ENCODE peak calls at places on chromosomes 2 and 18, in ten cellular contexts. K is fibroblast of the aortic adventitia, Q is dorsolateral prefrontal cortex, N is ovary, M is heart right ventricle, R is transverse colon, X is A549, J is brain microvascular endothelial cell, U is cardiac fibroblast, O is cardiac muscle cell. G is an unnamed sample.

GRCh38 chr2:219592721-219593120 is 4.9 kb upstream of the STK11IP start:
- DNase-seq in O (no peak), K (no peak), R (no peak), Q (no peak), X (no peak), U (no peak), J (no peak), N (no peak), M (no peak), G (no peak)

GRCh38 chr2:64640153-64641044 is 13.3 kb downstream of the SERTAD2 start:
- DNase-seq in O (no peak), N (peak), U (no peak), K (no peak), X (no peak), R (no peak), M (no peak), J (no peak), Q (no peak), G (no peak)

GRCh38 chr2:218991674-218992168 is 1.5 kb downstream of the CRYBA2 start:
- DNase-seq in M (no peak), Q (no peak), J (no peak), K (peak), R (no peak), N (no peak), O (peak), X (no peak), U (peak), G (no peak)

GRCh38 chr2:226692521-226693126 is 107.0 kb downstream of the IRS1 start:
- DNase-seq in X (no peak), N (no peak), M (no peak), K (no peak), O (no peak), J (no peak), Q (no peak), R (no peak), U (no peak), G (no peak)

GRCh38 chr18:42095732-42096377 is 140.8 kb downstream of the PIK3C3 start:
- DNase-seq in R (no peak), J (no peak), O (no peak), M (no peak), U (no peak), K (no peak), Q (no peak), X (no peak), N (no peak), G (no peak)

GRCh38 chr2:15863089-15863488 is 77.3 kb upstream of the MYCN start:
- DNase-seq in N (no peak), Q (no peak), O (no peak), K (no peak), X (no peak), M (no peak), J (no peak), R (no peak), U (no peak), G (no peak)

GRCh38 chr2:177211148-177211547 is 1.4 kb upstream of the HNRNPA3 start:
- DNase-seq in Q (no peak), X (no peak), N (no peak), M (no peak), J (no peak), K (no peak), O (no peak), R (no peak), U (no peak), G (no peak)

GRCh38 chr2:119276864-119277263 is 53.2 kb downstream of the STEAP3 start:
- DNase-seq in R (no peak), J (no peak), O (no peak), Q (no peak), K (no peak), U (no peak), X (no peak), M (no peak), N (no peak), G (no peak)

GRCh38 chr2:236336575-236337464 is 72.6 kb upstream of the ASB18 start:
- DNase-seq in J (no peak), U (no peak), N (no peak), M (no peak), Q (no peak), X (no peak), K (no peak), O (no peak), R (no peak), G (no peak)

GRCh38 chr18:51211552-51211951 is 14.1 kb upstream of the MEX3C start:
- DNase-seq in X (no peak), J (peak), U (peak), Q (no peak), O (no peak), M (peak), K (peak), R (peak), N (no peak), G (peak)

GRCh38 chr2:112811841-112812306 is 24.7 kb downstream of the IL1B start:
- DNase-seq in Q (no peak), K (peak), J (peak), M (no peak), R (no peak), X (peak), N (no peak), O (no peak), U (peak), G (peak)

GRCh38 chr18:35470440-35470839 is 27.3 kb downstream of the INO80C start:
- DNase-seq in M (no peak), K (no peak), J (no peak), X (no peak), R (no peak), O (no peak), U (no peak), Q (peak), N (no peak), G (no peak)

GRCh38 chr2:240811346-240812300 is 8.4 kb downstream of the KIF1A start:
- DNase-seq in O (no peak), U (no peak), X (no peak), J (no peak), K (no peak), Q (peak), N (no peak), R (peak), M (no peak), G (no peak)

GRCh38 chr2:234502285-234502918 is 5.5 kb upstream of the ARL4C start:
- DNase-seq in R (no peak), X (peak), N (no peak), J (peak), M (no peak), K (peak), Q (no peak), O (no peak), U (peak), G (peak)

GRCh38 chr2:117378653-117379052 is 435.8 kb upstream of the DDX18 start:
- DNase-seq in U (no peak), N (no peak), R (no peak), O (no peak), Q (no peak), M (no peak), X (no peak), K (no peak), J (no peak), G (no peak)

GRCh38 chr2:196635156-196635555 is 4.4 kb upstream of the CCDC150 start:
- DNase-seq in N (no peak), U (peak), R (no peak), Q (no peak), M (no peak), O (no peak), X (no peak), J (no peak), K (peak), G (no peak)

GRCh38 chr2:29006092-29006985 is 25.2 kb downstream of the TOGARAM2 start:
- DNase-seq in Q (no peak), K (no peak), N (no peak), X (no peak), U (peak), M (no peak), J (no peak), O (no peak), R (no peak), G (no peak)

GRCh38 chr2:119264781-119265692 is 41.4 kb downstream of the STEAP3 start:
- DNase-seq in N (peak), U (peak), J (peak), X (peak), Q (peak), K (peak), O (peak), R (peak), M (no peak), G (peak)

GRCh38 chr2:63060079-63060482 is 9.5 kb downstream of the OTX1 start:
- DNase-seq in Q (no peak), M (no peak), O (no peak), K (peak), U (no peak), X (no peak), J (no peak), R (no peak), N (no peak), G (peak)

GRCh38 chr2:61015971-61016370 is 1.5 kb upstream of the PEX13 start:
- DNase-seq in Q (no peak), U (no peak), X (no peak), O (no peak), R (no peak), J (no peak), N (no peak), K (no peak), M (no peak), G (no peak)
- H3K4me3 ChIP-seq in Q (peak), U (no peak), X (peak), O (peak), R (peak), J (no peak), N (no peak), K (peak), M (peak), G (no peak)

GRCh38 chr2:11368059-11368572 is 23.7 kb upstream of the ROCK2 start:
- DNase-seq in R (no peak), N (no peak), Q (no peak), M (no peak), O (no peak), U (peak), K (peak), J (no peak), X (no peak), G (no peak)
- TF ChIP-seq CTCF in R (no peak), N (no peak), Q (no peak), M (no peak), O (no peak), U (no peak), K (no peak), J (no peak), X (no peak), G (no peak)

GRCh38 chr2:144376926-144377325 is 143.0 kb downstream of the ZEB2 start:
- DNase-seq in Q (no peak), M (no peak), R (no peak), O (no peak), U (peak), J (no peak), N (no peak), X (no peak), K (no peak), G (peak)

GRCh38 chr2:144372484-144373195 is 147.3 kb downstream of the ZEB2 start:
- DNase-seq in U (peak), N (peak), J (no peak), K (no peak), X (no peak), Q (peak), M (no peak), R (peak), O (no peak), G (no peak)

GRCh38 chr2:144376475-144376874 is 143.4 kb downstream of the ZEB2 start:
- DNase-seq in X (no peak), U (no peak), O (no peak), R (no peak), J (no peak), Q (no peak), N (no peak), M (no peak), K (no peak), G (no peak)

GRCh38 chr2:144370937-144371584 is 148.9 kb downstream of the ZEB2 start:
- DNase-seq in O (peak), N (no peak), R (no peak), J (no peak), X (no peak), M (no peak), K (peak), Q (no peak), U (peak), G (peak)

GRCh38 chr2:144374163-144374661 is 145.7 kb downstream of the ZEB2 start:
- DNase-seq in O (no peak), X (no peak), R (no peak), U (peak), K (no peak), N (no peak), Q (no peak), J (no peak), M (no peak), G (peak)
- H3K4me3 ChIP-seq in O (no peak), X (no peak), R (no peak), U (no peak), K (no peak), N (no peak), Q (no peak), J (no peak), M (no peak), G (no peak)

GRCh38 chr2:216215991-216216390 is 106.8 kb downstream of the XRCC5 start:
- DNase-seq in Q (no peak), U (peak), J (no peak), M (no peak), O (peak), X (peak), K (peak), N (no peak), R (no peak), G (no peak)
- TF ChIP-seq CTCF in Q (no peak), U (peak), J (peak), M (no peak), O (peak), X (peak), K (peak), N (no peak), R (peak), G (peak)

GRCh38 chr2:85774126-85774978 is 20.6 kb downstream of the ATOH8 start:
- DNase-seq in Q (no peak), X (no peak), R (no peak), O (no peak), N (no peak), M (no peak), K (no peak), U (no peak), J (no peak), G (no peak)

GRCh38 chr2:85772019-85772745 is 18.4 kb downstream of the ATOH8 start:
- DNase-seq in M (peak), Q (peak), O (peak), N (peak), U (peak), R (peak), J (peak), K (peak), X (peak), G (peak)

GRCh38 chr2:85771486-85771885 is 17.7 kb downstream of the ATOH8 start:
- DNase-seq in K (peak), J (no peak), U (no peak), M (no peak), R (no peak), O (no peak), N (no peak), Q (no peak), X (no peak), G (no peak)

GRCh38 chr2:85773692-85774091 is 19.9 kb downstream of the ATOH8 start:
- DNase-seq in U (no peak), K (no peak), M (no peak), J (no peak), R (no peak), X (no peak), O (no peak), N (no peak), Q (no peak), G (no peak)

GRCh38 chr2:85772841-85773491 is 19.2 kb downstream of the ATOH8 start:
- DNase-seq in K (peak), Q (no peak), O (no peak), N (no peak), M (peak), J (no peak), X (no peak), U (peak), R (no peak), G (no peak)
- H3K4me3 ChIP-seq in K (peak), Q (peak), O (no peak), N (peak), M (peak), J (peak), X (peak), U (peak), R (no peak), G (peak)

GRCh38 chr2:68762112-68762511 is 27.5 kb downstream of the ARHGAP25 start:
- DNase-seq in O (no peak), U (no peak), X (no peak), J (no peak), Q (no peak), R (no peak), N (no peak), M (no peak), K (no peak), G (no peak)

GRCh38 chr2:68764781-68765385 is 30.3 kb downstream of the ARHGAP25 start:
- DNase-seq in K (peak), U (peak), M (no peak), Q (no peak), N (no peak), R (no peak), X (no peak), J (no peak), O (peak), G (no peak)

GRCh38 chr2:68762665-68763064 is 28.1 kb downstream of the ARHGAP25 start:
- DNase-seq in N (no peak), J (peak), O (peak), R (no peak), Q (no peak), X (no peak), U (peak), M (no peak), K (peak), G (no peak)

GRCh38 chr2:68765739-68766377 is 31.2 kb downstream of the ARHGAP25 start:
- DNase-seq in Q (no peak), M (no peak), X (no peak), N (no peak), J (peak), O (no peak), U (peak), K (no peak), R (no peak), G (peak)

DNA sequence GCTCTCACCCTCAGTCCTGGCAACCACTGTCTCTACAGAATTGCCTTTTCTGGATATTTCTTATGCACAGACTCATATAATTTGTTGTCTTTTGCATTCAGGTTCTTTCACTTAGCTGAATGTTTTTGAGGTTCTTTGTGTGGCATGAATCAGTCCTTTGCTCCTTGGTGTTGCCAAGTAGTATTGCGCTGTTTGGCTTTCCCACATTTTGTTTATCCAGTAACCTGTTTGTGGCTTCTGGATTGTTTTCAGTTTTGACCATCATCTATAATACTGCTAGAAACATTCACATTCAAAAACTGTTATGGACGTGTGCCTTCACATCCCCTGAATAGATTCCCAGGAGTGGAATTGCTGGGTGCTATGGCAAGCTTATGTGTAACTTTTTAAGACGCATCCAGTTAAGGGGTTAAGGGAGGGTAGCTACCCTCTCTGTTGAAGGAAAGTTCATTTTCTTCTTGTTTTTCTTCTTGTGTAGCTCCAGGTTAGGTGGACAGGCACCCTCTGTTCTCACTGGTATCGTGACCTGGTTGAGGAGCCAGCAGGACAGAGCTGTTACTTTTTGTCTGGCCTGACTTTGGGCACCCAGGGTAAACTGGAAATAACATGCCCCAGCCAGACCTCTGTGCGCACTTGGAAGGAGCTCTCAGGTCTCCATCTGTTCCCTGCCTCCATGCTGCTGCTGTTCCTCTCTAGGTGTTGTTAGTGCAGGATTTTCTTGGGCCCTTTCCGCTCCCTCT is 29.6 kb downstream of the ARHGAP25 start:
- DNase-seq in N (no peak), M (no peak), K (no peak), U (no peak), Q (no peak), X (no peak), R (no peak), O (no peak), J (no peak), G (no peak)
- TF ChIP-seq CTCF in N (no peak), M (no peak), K (no peak), U (no peak), Q (no peak), X (no peak), R (no peak), O (no peak), J (no peak), G (no peak)